ENCODE peak calls at places on chromosome 9, in four cellular contexts. One of them, this sample, is unnamed.
A peak's percentile ranks its signal among the peaks of the same experiment; 100 is the strongest.

GRCh38 chr9:89619019-89619418 is 14.2 kb downstream of the GADD45G start:
- DNase-seq in spleen: no peak
- DNase-seq in keratinocyte: no peak
- DNase-seq in mesothelial cell of epicardium: no peak
- DNase-seq in this sample: no peak

GRCh38 chr9:76987594-76988200 is 31.8 kb upstream of the FOXB2 start:
- DNase-seq in spleen: no peak
- DNase-seq in keratinocyte: no peak
- DNase-seq in mesothelial cell of epicardium: no peak
- DNase-seq in this sample: no peak

GRCh38 chr9:22919423-22919822 is 472.8 kb downstream of the DMRTA1 start:
- DNase-seq in spleen: no peak
- DNase-seq in keratinocyte: no peak
- DNase-seq in mesothelial cell of epicardium: no peak
- DNase-seq in this sample: no peak

GRCh38 chr9:35606726-35607125 is 1.7 kb downstream of the TESK1 start:
- DNase-seq in spleen: no peak
- DNase-seq in keratinocyte: no peak
- DNase-seq in mesothelial cell of epicardium: no peak
- DNase-seq in this sample: peak; percentile 61

GRCh38 chr9:128593039-128593438 is 40.7 kb downstream of the SPTAN1 start:
- DNase-seq in spleen: no peak
- DNase-seq in keratinocyte: no peak
- DNase-seq in mesothelial cell of epicardium: no peak
- DNase-seq in this sample: no peak

GRCh38 chr9:98637381-98637780 is 71.4 kb downstream of the GABBR2 start:
- DNase-seq in spleen: no peak
- DNase-seq in keratinocyte: no peak
- DNase-seq in mesothelial cell of epicardium: no peak
- DNase-seq in this sample: no peak

GRCh38 chr9:94945191-94946144 is 219.0 kb downstream of the AOPEP start:
- DNase-seq in spleen: no peak
- DNase-seq in keratinocyte: no peak
- DNase-seq in mesothelial cell of epicardium: no peak
- DNase-seq in this sample: no peak

GRCh38 chr9:88872171-88872946 is 118.9 kb upstream of the S1PR3 start:
- DNase-seq in spleen: no peak
- DNase-seq in keratinocyte: no peak
- DNase-seq in mesothelial cell of epicardium: no peak
- DNase-seq in this sample: no peak

GRCh38 chr9:6522263-6522662 is 109.3 kb downstream of the UHRF2 start:
- DNase-seq in spleen: no peak
- DNase-seq in keratinocyte: no peak
- DNase-seq in mesothelial cell of epicardium: no peak
- DNase-seq in this sample: no peak

GRCh38 chr9:127128341-127129072 is 6.1 kb upstream of the ANGPTL2 start:
- DNase-seq in spleen: no peak
- DNase-seq in keratinocyte: no peak
- DNase-seq in mesothelial cell of epicardium: no peak
- DNase-seq in this sample: no peak

GRCh38 chr9:80320916-80321315 is 749.2 kb downstream of the TLE4 start:
- DNase-seq in spleen: no peak
- DNase-seq in keratinocyte: no peak
- DNase-seq in mesothelial cell of epicardium: no peak
- DNase-seq in this sample: no peak

GRCh38 chr9:93541581-93542349 is 34.6 kb upstream of the PHF2 start:
- DNase-seq in spleen: no peak
- DNase-seq in keratinocyte: no peak
- DNase-seq in mesothelial cell of epicardium: no peak
- DNase-seq in this sample: no peak

GRCh38 chr9:92176068-92176799 is 61.0 kb upstream of the SPTLC1 start:
- DNase-seq in spleen: no peak
- DNase-seq in keratinocyte: no peak
- DNase-seq in mesothelial cell of epicardium: no peak
- DNase-seq in this sample: no peak

GRCh38 chr9:128457207-128457606 is 1.4 kb downstream of the ODF2 start:
- DNase-seq in spleen: peak; percentile 76
- DNase-seq in keratinocyte: no peak
- DNase-seq in mesothelial cell of epicardium: no peak
- DNase-seq in this sample: no peak

GRCh38 chr9:32180597-32180996 is 203.8 kb upstream of the ACO1 start:
- DNase-seq in spleen: no peak
- DNase-seq in keratinocyte: no peak
- DNase-seq in mesothelial cell of epicardium: no peak
- DNase-seq in this sample: no peak

GRCh38 chr9:109192732-109193361 is 25.8 kb upstream of the FRRS1L start:
- DNase-seq in spleen: no peak
- DNase-seq in keratinocyte: no peak
- DNase-seq in mesothelial cell of epicardium: no peak
- DNase-seq in this sample: no peak

GRCh38 chr9:100455470-100455869 is 17.5 kb upstream of the TMEFF1 start:
- DNase-seq in spleen: no peak
- DNase-seq in keratinocyte: no peak
- DNase-seq in mesothelial cell of epicardium: no peak
- DNase-seq in this sample: no peak

GRCh38 chr9:37920471-37921167 is 16.7 kb upstream of the SLC25A51 start:
- DNase-seq in spleen: peak; percentile 70
- DNase-seq in keratinocyte: no peak
- DNase-seq in mesothelial cell of epicardium: no peak
- DNase-seq in this sample: no peak

GRCh38 chr9:117214416-117214815 is 200.4 kb downstream of the ASTN2 start:
- DNase-seq in spleen: no peak
- DNase-seq in keratinocyte: no peak
- DNase-seq in mesothelial cell of epicardium: no peak
- DNase-seq in this sample: no peak

GRCh38 chr9:706073-706472 is 135.4 kb upstream of the DMRT1 start:
- DNase-seq in spleen: no peak
- DNase-seq in keratinocyte: no peak
- DNase-seq in mesothelial cell of epicardium: no peak
- DNase-seq in this sample: no peak

GRCh38 chr9:126471084-126471611 is 142.6 kb upstream of the LMX1B start:
- DNase-seq in spleen: peak; percentile 91
- DNase-seq in keratinocyte: no peak
- DNase-seq in mesothelial cell of epicardium: no peak
- DNase-seq in this sample: no peak

GRCh38 chr9:133612816-133613215 is 3.6 kb upstream of the FAM163B start:
- DNase-seq in spleen: no peak
- DNase-seq in keratinocyte: no peak
- DNase-seq in mesothelial cell of epicardium: no peak
- DNase-seq in this sample: peak; percentile 57

GRCh38 chr9:136726631-136727191 is 14.3 kb downstream of the DIPK1B start:
- DNase-seq in spleen: no peak
- DNase-seq in keratinocyte: no peak
- DNase-seq in mesothelial cell of epicardium: no peak
- DNase-seq in this sample: no peak

GRCh38 chr9:111036068-111036789 is 2.0 kb downstream of the LPAR1 start:
- DNase-seq in spleen: peak; percentile 80
- DNase-seq in keratinocyte: no peak
- DNase-seq in mesothelial cell of epicardium: peak; percentile 43
- DNase-seq in this sample: no peak

GRCh38 chr9:93865716-93866115 is 89.4 kb downstream of the BARX1 start:
- DNase-seq in spleen: no peak
- DNase-seq in keratinocyte: no peak
- DNase-seq in mesothelial cell of epicardium: no peak
- DNase-seq in this sample: no peak

GRCh38 chr9:126386088-126386487 is 59.5 kb downstream of the MVB12B start:
- DNase-seq in spleen: no peak
- DNase-seq in keratinocyte: no peak
- DNase-seq in mesothelial cell of epicardium: no peak
- DNase-seq in this sample: no peak

GRCh38 chr9:108270041-108270440 is 585.7 kb downstream of the ACTL7B start:
- DNase-seq in spleen: no peak
- DNase-seq in keratinocyte: no peak
- DNase-seq in mesothelial cell of epicardium: no peak
- DNase-seq in this sample: no peak

GRCh38 chr9:20253635-20254034 is 368.7 kb downstream of the MLLT3 start:
- DNase-seq in spleen: no peak
- DNase-seq in keratinocyte: no peak
- DNase-seq in mesothelial cell of epicardium: no peak
- DNase-seq in this sample: no peak

GRCh38 chr9:6978591-6978990 is 220.8 kb downstream of the KDM4C start:
- DNase-seq in spleen: no peak
- DNase-seq in keratinocyte: no peak
- DNase-seq in mesothelial cell of epicardium: no peak
- DNase-seq in this sample: no peak

GRCh38 chr9:129517006-129517405 is 103.9 kb downstream of the C9orf50 start:
- DNase-seq in spleen: no peak
- DNase-seq in keratinocyte: no peak
- DNase-seq in mesothelial cell of epicardium: no peak
- DNase-seq in this sample: no peak

GRCh38 chr9:129608561-129609481 is 12.1 kb downstream of the C9orf50 start:
- DNase-seq in spleen: peak; percentile 78
- DNase-seq in keratinocyte: no peak
- DNase-seq in mesothelial cell of epicardium: no peak
- DNase-seq in this sample: no peak

GRCh38 chr9:99000480-99001395 is 57.0 kb downstream of the COL15A1 start:
- DNase-seq in spleen: no peak
- DNase-seq in keratinocyte: peak; percentile 28
- DNase-seq in mesothelial cell of epicardium: no peak
- DNase-seq in this sample: no peak

GRCh38 chr9:27181381-27181780 is 72.4 kb downstream of the TEK start:
- DNase-seq in spleen: no peak
- DNase-seq in keratinocyte: peak; percentile 41
- DNase-seq in mesothelial cell of epicardium: no peak
- DNase-seq in this sample: no peak

GRCh38 chr9:27182421-27182820 is 73.4 kb downstream of the TEK start:
- DNase-seq in spleen: no peak
- DNase-seq in keratinocyte: no peak
- DNase-seq in mesothelial cell of epicardium: no peak
- DNase-seq in this sample: no peak

GRCh38 chr9:27176971-27177370 is 67.9 kb downstream of the TEK start:
- DNase-seq in spleen: no peak
- DNase-seq in keratinocyte: no peak
- DNase-seq in mesothelial cell of epicardium: no peak
- DNase-seq in this sample: no peak

GRCh38 chr9:27183151-27183550 is 74.1 kb downstream of the TEK start:
- DNase-seq in spleen: no peak
- DNase-seq in keratinocyte: no peak
- DNase-seq in mesothelial cell of epicardium: no peak
- DNase-seq in this sample: no peak

DNA sequence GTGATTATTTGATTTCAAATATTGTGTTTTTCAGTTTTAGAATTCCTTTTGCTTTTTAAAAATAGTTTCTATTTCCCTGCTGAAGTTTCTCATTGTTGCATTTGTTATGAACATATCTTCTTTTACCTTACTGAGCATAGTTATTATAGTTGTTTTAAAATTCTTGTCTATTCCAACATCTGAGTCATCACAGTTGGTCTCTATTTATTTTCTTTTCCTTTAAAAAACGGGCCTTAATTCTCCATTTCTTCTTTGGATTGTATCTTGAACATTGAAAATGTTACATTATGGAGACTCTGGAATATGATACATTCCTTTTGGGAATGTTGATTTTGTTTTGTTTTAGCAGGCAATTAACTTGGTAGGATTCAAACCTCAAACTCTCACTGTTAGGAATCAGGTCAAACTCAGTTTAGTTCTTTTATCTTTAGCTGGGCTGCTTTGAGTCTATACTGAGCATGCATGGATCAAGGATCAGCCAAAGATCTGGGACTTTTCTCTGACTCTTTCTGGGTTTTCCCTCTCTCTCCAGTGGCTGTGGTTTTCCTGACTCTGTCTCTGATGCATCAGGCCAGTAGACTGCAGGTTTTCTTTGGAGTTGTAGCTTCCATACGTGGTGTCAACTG is 70.3 kb downstream of the TEK start:
- DNase-seq in spleen: no peak
- DNase-seq in keratinocyte: no peak
- DNase-seq in mesothelial cell of epicardium: no peak
- DNase-seq in this sample: no peak
- TF ChIP-seq CTCF in spleen: no peak
- TF ChIP-seq CTCF in keratinocyte: no peak
- TF ChIP-seq CTCF in mesothelial cell of epicardium: no peak
- TF ChIP-seq CTCF in this sample: no peak

DNA sequence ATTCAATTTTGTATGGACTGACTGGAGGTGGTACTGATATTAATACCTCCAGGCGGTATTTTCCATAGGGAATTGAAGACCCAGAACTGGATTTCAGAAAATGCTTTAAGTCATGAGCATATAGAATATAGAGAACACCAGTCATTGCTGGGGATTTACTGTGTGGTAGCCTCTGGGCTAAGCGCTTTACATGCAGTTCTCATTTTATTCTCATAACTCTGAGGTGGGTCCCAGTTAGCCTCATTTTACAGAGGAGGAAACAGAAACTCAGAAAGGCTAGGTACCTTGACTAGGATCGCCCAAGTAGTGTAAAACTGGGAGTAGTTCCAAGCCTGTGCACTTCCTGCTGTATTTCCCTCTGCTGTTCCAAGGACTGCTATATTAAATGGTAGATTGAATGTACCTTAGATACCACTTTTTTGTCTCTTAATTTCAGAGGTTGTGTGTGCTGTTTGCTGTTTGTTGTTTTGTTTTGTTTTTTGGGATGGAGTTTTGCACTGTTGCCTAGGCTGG is 13.8 kb downstream of the SLC44A1 start:
- DNase-seq in spleen: no peak
- DNase-seq in keratinocyte: no peak
- DNase-seq in mesothelial cell of epicardium: no peak
- DNase-seq in this sample: no peak
- TF ChIP-seq CTCF in spleen: no peak
- TF ChIP-seq CTCF in keratinocyte: no peak
- TF ChIP-seq CTCF in mesothelial cell of epicardium: no peak
- TF ChIP-seq CTCF in this sample: no peak

GRCh38 chr9:21584890-21585289 is 102.8 kb upstream of the IFNE start:
- DNase-seq in spleen: no peak
- DNase-seq in keratinocyte: no peak
- DNase-seq in mesothelial cell of epicardium: no peak
- DNase-seq in this sample: no peak

GRCh38 chr9:21589344-21590056 is 107.4 kb upstream of the IFNE start:
- DNase-seq in spleen: no peak
- DNase-seq in keratinocyte: no peak
- DNase-seq in mesothelial cell of epicardium: no peak
- DNase-seq in this sample: no peak

GRCh38 chr9:21583628-21584027 is 101.5 kb upstream of the IFNE start:
- DNase-seq in spleen: no peak
- DNase-seq in keratinocyte: no peak
- DNase-seq in mesothelial cell of epicardium: no peak
- DNase-seq in this sample: no peak

GRCh38 chr9:21590058-21590996 is 108.2 kb upstream of the IFNE start:
- DNase-seq in spleen: no peak
- DNase-seq in keratinocyte: no peak
- DNase-seq in mesothelial cell of epicardium: no peak
- DNase-seq in this sample: no peak

GRCh38 chr9:21585756-21586752 is 103.9 kb upstream of the IFNE start:
- DNase-seq in spleen: no peak
- DNase-seq in keratinocyte: no peak
- DNase-seq in mesothelial cell of epicardium: no peak
- DNase-seq in this sample: no peak
- TF ChIP-seq CTCF in spleen: no peak
- TF ChIP-seq CTCF in keratinocyte: peak; percentile 26
- TF ChIP-seq CTCF in mesothelial cell of epicardium: no peak
- TF ChIP-seq CTCF in this sample: peak; percentile 38

GRCh38 chr9:73780916-73781315 is 629.3 kb downstream of the ANXA1 start:
- DNase-seq in spleen: no peak
- DNase-seq in keratinocyte: peak; percentile 45
- DNase-seq in mesothelial cell of epicardium: no peak
- DNase-seq in this sample: no peak

GRCh38 chr9:73773896-73774295 is 622.2 kb downstream of the ANXA1 start:
- DNase-seq in spleen: no peak
- DNase-seq in keratinocyte: no peak
- DNase-seq in mesothelial cell of epicardium: no peak
- DNase-seq in this sample: no peak

GRCh38 chr9:73775757-73776156 is 624.1 kb downstream of the ANXA1 start:
- DNase-seq in spleen: no peak
- DNase-seq in keratinocyte: no peak
- DNase-seq in mesothelial cell of epicardium: no peak
- DNase-seq in this sample: no peak
- TF ChIP-seq CTCF in spleen: no peak
- TF ChIP-seq CTCF in keratinocyte: no peak
- TF ChIP-seq CTCF in mesothelial cell of epicardium: no peak
- TF ChIP-seq CTCF in this sample: no peak

This sample was measured in chondrocyte.